ENCODE peak calls at places on chromosomes 5 and 9, in nine cellular contexts. W, X, H, A, I, M, F, E and C are unnamed samples.

GRCh38 chr9:136714096-136714875 is 1.9 kb downstream of the DIPK1B start:
- DNase-seq in W (no peak), X (no peak), H (no peak), A (no peak), I (no peak), M (no peak), F (no peak), E (no peak), C (no peak)

GRCh38 chr5:143143973-143144372 is 259.5 kb downstream of the NR3C1 start:
- DNase-seq in W (no peak), X (no peak), H (no peak), A (no peak), I (no peak), M (peak; percentile 75), F (no peak), E (no peak), C (no peak)

GRCh38 chr9:130899051-130899748 is 2.6 kb upstream of the QRFP start:
- DNase-seq in W (no peak), X (no peak), H (no peak), A (no peak), I (no peak), M (no peak), F (no peak), E (no peak), C (no peak)

GRCh38 chr5:37834542-37835399 is 5.1 kb downstream of the GDNF start:
- DNase-seq in W (no peak), X (no peak), H (no peak), A (no peak), I (no peak), M (no peak), F (no peak), E (no peak), C (no peak)

GRCh38 chr9:615756-616155 is 225.7 kb upstream of the DMRT1 start:
- DNase-seq in W (no peak), X (no peak), H (no peak), A (no peak), I (no peak), M (no peak), F (no peak), E (no peak), C (no peak)

GRCh38 chr9:7879551-7880245 is 80.1 kb upstream of the DMAC1 start:
- DNase-seq in W (no peak), X (no peak), H (peak; percentile 90), A (no peak), I (peak; percentile 60), M (peak; percentile 92), F (no peak), E (no peak), C (peak; percentile 47)

GRCh38 chr5:163408311-163408923 is 29.0 kb upstream of the CCNG1 start:
- DNase-seq in W (peak; percentile 74), X (peak; percentile 66), H (peak; percentile 80), A (peak; percentile 59), I (no peak), M (peak; percentile 51), F (peak; percentile 61), E (peak; percentile 56), C (peak; percentile 83)

GRCh38 chr5:38722918-38723317 is 122.9 kb upstream of the OSMR start:
- DNase-seq in W (peak; percentile 24), X (no peak), H (no peak), A (no peak), I (no peak), M (no peak), F (no peak), E (no peak), C (no peak)

GRCh38 chr9:72497476-72498065 is 23.8 kb upstream of the TMC1 start:
- DNase-seq in W (no peak), X (no peak), H (no peak), A (peak; percentile 49), I (no peak), M (no peak), F (no peak), E (no peak), C (no peak)